ENCODE peak calls at places on chromosome 7, in eight cellular contexts. A is NB4; T is CD8-positive, alpha-beta T cell; M is H9; N is astrocyte of the spinal cord; J is GM10248; U is fibroblast of pulmonary artery; D is mammary epithelial cell. H is an unnamed sample.

GRCh38 chr7:22066484-22066883 is 120.8 kb upstream of the CDCA7L start:
- DNase-seq in N (no peak), D (no peak), A (no peak), M (peak; percentile 47), U (no peak), T (no peak), J (no peak), H (peak; percentile 26)

GRCh38 chr7:84412161-84412969 is 217.8 kb upstream of the SEMA3A start:
- DNase-seq in U (peak; percentile 94), D (peak; percentile 88), J (no peak), M (no peak), A (no peak), T (no peak), N (peak; percentile 91), H (no peak)

GRCh38 chr7:99235925-99236324 is 28.0 kb upstream of the KPNA7 start:
- DNase-seq in M (no peak), N (no peak), D (no peak), A (no peak), T (no peak), J (no peak), U (no peak), H (no peak)

GRCh38 chr7:44111759-44112158 is 7.6 kb downstream of the AEBP1 start:
- DNase-seq in T (no peak), A (no peak), J (no peak), U (no peak), M (no peak), D (no peak), N (no peak), H (no peak)

GRCh38 chr7:32459767-32460166 is 30.4 kb downstream of the LSM5 start:
- DNase-seq in T (no peak), N (no peak), J (no peak), U (no peak), A (no peak), D (no peak), M (no peak), H (no peak)

GRCh38 chr7:73681031-73681430 is 2.2 kb downstream of the DNAJC30 start:
- DNase-seq in D (peak; percentile 56), U (peak; percentile 22), T (no peak), M (no peak), A (no peak), J (no peak), N (peak; percentile 58), H (no peak)

GRCh38 chr7:41205600-41205999 is 497.3 kb downstream of the INHBA start:
- DNase-seq in A (no peak), J (peak; percentile 35), N (no peak), T (no peak), M (no peak), D (no peak), U (no peak), H (no peak)

GRCh38 chr7:16688249-16688648 is 42.3 kb downstream of the BZW2 start:
- DNase-seq in J (no peak), T (no peak), M (no peak), U (no peak), A (peak; percentile 39), N (no peak), D (peak; percentile 39), H (no peak)

GRCh38 chr7:110994028-110994967 is 96.6 kb upstream of the LRRN3 start:
- DNase-seq in M (no peak), N (no peak), J (no peak), A (no peak), U (peak; percentile 20), D (no peak), T (no peak), H (no peak)

GRCh38 chr7:21722371-21722770 is 179.5 kb downstream of the DNAH11 start:
- DNase-seq in T (no peak), N (no peak), J (no peak), M (no peak), U (no peak), A (no peak), D (no peak), H (no peak)

GRCh38 chr7:157684157-157684595 is 347.4 kb downstream of the DNAJB6 start:
- DNase-seq in J (no peak), T (no peak), A (no peak), M (peak; percentile 77), N (no peak), D (no peak), U (no peak), H (no peak)

GRCh38 chr7:150828384-150828783 is 23.9 kb upstream of the AOC1 start:
- DNase-seq in J (no peak), N (no peak), U (no peak), D (no peak), T (no peak), A (no peak), M (no peak), H (no peak)
- TF ChIP-seq CTCF in J (no peak), N (no peak), U (no peak), D (no peak), T (no peak), A (peak; percentile 21), M (peak; percentile 40), H (no peak)

GRCh38 chr7:51190950-51191349 is 125.7 kb downstream of the COBL start:
- DNase-seq in A (no peak), D (no peak), J (no peak), T (no peak), U (no peak), M (no peak), N (no peak), H (no peak)

GRCh38 chr7:51186531-51186930 is 130.1 kb downstream of the COBL start:
- DNase-seq in A (peak; percentile 11), U (no peak), J (no peak), T (no peak), D (no peak), N (no peak), M (no peak), H (no peak)

GRCh38 chr7:51189777-51190176 is 126.8 kb downstream of the COBL start:
- DNase-seq in U (no peak), A (no peak), J (no peak), T (no peak), M (no peak), N (no peak), D (no peak), H (no peak)

GRCh38 chr7:51188987-51189386 is 127.6 kb downstream of the COBL start:
- DNase-seq in U (no peak), M (no peak), D (no peak), T (no peak), A (no peak), J (no peak), N (no peak), H (no peak)

DNA sequence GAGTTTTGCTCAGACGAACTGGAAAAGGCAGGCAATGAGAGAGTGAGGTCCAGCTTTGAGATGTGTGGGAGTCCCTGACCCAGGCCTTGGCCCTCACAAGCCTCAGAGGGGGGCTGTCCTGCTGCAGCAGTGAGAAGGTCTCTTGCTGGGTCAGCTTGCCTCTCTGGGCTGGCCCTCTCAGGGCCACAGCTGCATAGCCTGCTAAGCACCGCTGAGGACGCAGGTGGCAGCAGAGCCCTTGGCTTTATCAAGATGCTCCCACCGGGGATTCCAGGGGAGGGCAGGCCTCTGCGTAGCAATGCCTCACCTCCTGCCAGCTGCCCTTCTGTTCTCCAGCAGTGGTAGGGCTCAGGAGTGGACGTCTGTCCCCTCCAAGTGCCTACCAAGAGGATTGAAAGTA is 128.7 kb downstream of the COBL start:
- DNase-seq in N (no peak), M (peak; percentile 88), D (no peak), T (no peak), A (peak; percentile 17), U (no peak), J (no peak), H (no peak)
- TF ChIP-seq CTCF in N (no peak), M (peak; percentile 84), D (no peak), T (no peak), A (peak; percentile 4), U (no peak), J (no peak), H (no peak)

GRCh38 chr7:127588697-127589482 is 679 bp downstream of the ARF5 start:
- DNase-seq in M (peak; percentile 85), N (peak; percentile 49), U (peak; percentile 46), J (peak; percentile 65), T (peak; percentile 18), A (peak; percentile 66), D (peak; percentile 55), H (peak; percentile 76)
- TF ChIP-seq CTCF in M (peak; percentile 69), N (peak; percentile 74), U (peak; percentile 63), J (peak; percentile 64), T (no peak), A (peak; percentile 57), D (peak; percentile 64), H (peak; percentile 72)

GRCh38 chr7:117385340-117386124 is 41.8 kb downstream of the ASZ1 start:
- DNase-seq in M (no peak), U (peak; percentile 51), N (peak; percentile 46), T (no peak), A (peak; percentile 28), D (peak; percentile 19), J (peak; percentile 13), H (peak; percentile 52)
- TF ChIP-seq CTCF in M (peak; percentile 53), U (peak; percentile 51), N (peak; percentile 41), T (no peak), A (peak; percentile 6), D (peak; percentile 54), J (peak; percentile 20), H (peak; percentile 60)

DNA sequence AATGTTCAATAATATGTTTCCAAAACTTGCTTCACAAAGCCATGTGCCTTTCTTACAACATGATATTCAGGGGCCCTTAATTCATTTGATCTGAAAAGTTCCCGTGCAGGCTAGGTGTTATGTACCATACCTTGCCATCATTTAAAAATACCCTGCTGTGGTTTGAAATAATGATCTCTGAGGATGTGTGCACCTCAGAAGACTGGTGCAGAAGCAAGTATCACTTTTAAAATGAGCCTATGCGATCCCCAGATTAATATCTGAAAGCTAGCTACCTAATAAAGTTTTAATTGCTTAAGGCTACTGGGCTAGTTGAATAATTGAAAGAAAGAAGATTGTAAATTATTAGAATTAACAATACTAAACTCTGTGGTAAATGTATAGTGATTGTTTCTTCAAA is 262.4 kb downstream of the CDK14 start:
- DNase-seq in U (no peak), A (no peak), J (no peak), N (no peak), M (no peak), T (no peak), D (no peak), H (no peak)
- TF ChIP-seq CTCF in U (no peak), A (no peak), J (no peak), N (no peak), M (no peak), T (no peak), D (no peak), H (no peak)

GRCh38 chr7:101412976-101413375 is 50.3 kb downstream of the COL26A1 start:
- DNase-seq in D (no peak), J (no peak), N (no peak), T (no peak), A (no peak), M (peak; percentile 62), U (no peak), H (no peak)

GRCh38 chr7:101410743-101411476 is 48.2 kb downstream of the COL26A1 start:
- DNase-seq in U (peak; percentile 18), M (peak; percentile 97), J (peak; percentile 77), A (no peak), T (peak; percentile 32), D (no peak), N (no peak), H (peak; percentile 42)

GRCh38 chr7:101405474-101406067 is 42.9 kb downstream of the COL26A1 start:
- DNase-seq in M (no peak), J (peak; percentile 4), U (no peak), N (no peak), A (no peak), T (no peak), D (no peak), H (no peak)

GRCh38 chr7:101411477-101411954 is 48.8 kb downstream of the COL26A1 start:
- DNase-seq in M (no peak), J (no peak), A (peak; percentile 91), N (no peak), U (no peak), D (no peak), T (no peak), H (no peak)
- TF ChIP-seq CTCF in M (no peak), J (no peak), A (no peak), N (no peak), U (no peak), D (no peak), T (no peak), H (no peak)